ENCODE peak calls at places on chromosomes 2 and 18, in six cellular contexts. One of them, this sample, is unnamed.
A peak's percentile ranks its signal among the peaks of the same experiment; 100 is the strongest.

GRCh38 chr18:75048776-75049454 is 160.0 kb downstream of the PTGR3 start:
- DNase-seq in stomach: no peak
- DNase-seq in sigmoid colon: no peak
- DNase-seq in ovary: no peak
- DNase-seq in K562: no peak
- DNase-seq in transverse colon: no peak
- DNase-seq in this sample: no peak

GRCh38 chr2:20752293-20752692 is 70.6 kb downstream of the LDAH start:
- DNase-seq in stomach: no peak
- DNase-seq in sigmoid colon: no peak
- DNase-seq in ovary: no peak
- DNase-seq in K562: no peak
- DNase-seq in transverse colon: no peak
- DNase-seq in this sample: no peak

GRCh38 chr2:217650716-217651360 is 352.0 kb downstream of the TNS1 start:
- DNase-seq in stomach: no peak
- DNase-seq in sigmoid colon: no peak
- DNase-seq in ovary: peak; percentile 28
- DNase-seq in K562: peak; percentile 28
- DNase-seq in transverse colon: no peak
- DNase-seq in this sample: peak; percentile 72

GRCh38 chr2:237456200-237456731 is 30.8 kb upstream of the MLPH start:
- DNase-seq in stomach: no peak
- DNase-seq in sigmoid colon: peak; percentile 93
- DNase-seq in ovary: no peak
- DNase-seq in K562: no peak
- DNase-seq in transverse colon: peak; percentile 33
- DNase-seq in this sample: no peak

GRCh38 chr2:492178-492577 is 185.0 kb downstream of the TMEM18 start:
- DNase-seq in stomach: no peak
- DNase-seq in sigmoid colon: no peak
- DNase-seq in ovary: no peak
- DNase-seq in K562: no peak
- DNase-seq in transverse colon: no peak
- DNase-seq in this sample: no peak

GRCh38 chr18:22171839-22172582 is 2.6 kb downstream of the GATA6 start:
- DNase-seq in stomach: no peak
- DNase-seq in sigmoid colon: no peak
- DNase-seq in ovary: no peak
- DNase-seq in K562: no peak
- DNase-seq in transverse colon: no peak
- DNase-seq in this sample: no peak

GRCh38 chr2:152657042-152657441 is 60.2 kb downstream of the PRPF40A start:
- DNase-seq in stomach: no peak
- DNase-seq in sigmoid colon: no peak
- DNase-seq in ovary: no peak
- DNase-seq in K562: no peak
- DNase-seq in transverse colon: no peak
- DNase-seq in this sample: no peak

GRCh38 chr2:167914969-167915368 is 332.4 kb downstream of the STK39 start:
- DNase-seq in stomach: no peak
- DNase-seq in sigmoid colon: no peak
- DNase-seq in ovary: no peak
- DNase-seq in K562: no peak
- DNase-seq in transverse colon: no peak
- DNase-seq in this sample: no peak

GRCh38 chr2:120395686-120396518 is 50.0 kb downstream of the INHBB start:
- DNase-seq in stomach: peak; percentile 25
- DNase-seq in sigmoid colon: no peak
- DNase-seq in ovary: no peak
- DNase-seq in K562: no peak
- DNase-seq in transverse colon: no peak
- DNase-seq in this sample: no peak

GRCh38 chr2:27566628-27567027 is 16.2 kb upstream of the ZNF512 start:
- DNase-seq in stomach: no peak
- DNase-seq in sigmoid colon: no peak
- DNase-seq in ovary: no peak
- DNase-seq in K562: no peak
- DNase-seq in transverse colon: no peak
- DNase-seq in this sample: no peak

GRCh38 chr2:22626621-22627020 is 758.4 kb upstream of the KLHL29 start:
- DNase-seq in stomach: no peak
- DNase-seq in sigmoid colon: no peak
- DNase-seq in ovary: no peak
- DNase-seq in K562: no peak
- DNase-seq in transverse colon: no peak
- DNase-seq in this sample: no peak

GRCh38 chr2:152466925-152467676 is 132.1 kb downstream of the FMNL2 start:
- DNase-seq in stomach: no peak
- DNase-seq in sigmoid colon: peak; percentile 70
- DNase-seq in ovary: no peak
- DNase-seq in K562: no peak
- DNase-seq in transverse colon: peak; percentile 19
- DNase-seq in this sample: peak; percentile 45

GRCh38 chr2:8229546-8229986 is 452.3 kb upstream of the ID2 start:
- DNase-seq in stomach: peak; percentile 42
- DNase-seq in sigmoid colon: peak; percentile 88
- DNase-seq in ovary: peak; percentile 80
- DNase-seq in K562: peak; percentile 46
- DNase-seq in transverse colon: peak; percentile 41
- DNase-seq in this sample: peak; percentile 53

GRCh38 chr18:59810183-59810582 is 89.6 kb upstream of the PMAIP1 start:
- DNase-seq in stomach: no peak
- DNase-seq in sigmoid colon: no peak
- DNase-seq in ovary: no peak
- DNase-seq in K562: no peak
- DNase-seq in transverse colon: no peak
- DNase-seq in this sample: no peak

GRCh38 chr2:3125761-3126130 is 251.9 kb downstream of the EIPR1 start:
- DNase-seq in stomach: no peak
- DNase-seq in sigmoid colon: peak; percentile 58
- DNase-seq in ovary: no peak
- DNase-seq in K562: no peak
- DNase-seq in transverse colon: no peak
- DNase-seq in this sample: no peak

GRCh38 chr2:3126686-3127278 is 250.8 kb downstream of the EIPR1 start:
- DNase-seq in stomach: no peak
- DNase-seq in sigmoid colon: no peak
- DNase-seq in ovary: no peak
- DNase-seq in K562: no peak
- DNase-seq in transverse colon: no peak
- DNase-seq in this sample: no peak

GRCh38 chr2:3127279-3127690 is 250.3 kb downstream of the EIPR1 start:
- DNase-seq in stomach: no peak
- DNase-seq in sigmoid colon: no peak
- DNase-seq in ovary: no peak
- DNase-seq in K562: no peak
- DNase-seq in transverse colon: no peak
- DNase-seq in this sample: no peak

GRCh38 chr2:3126171-3126685 is 251.4 kb downstream of the EIPR1 start:
- DNase-seq in stomach: no peak
- DNase-seq in sigmoid colon: no peak
- DNase-seq in ovary: no peak
- DNase-seq in K562: no peak
- DNase-seq in transverse colon: no peak
- DNase-seq in this sample: no peak

DNA sequence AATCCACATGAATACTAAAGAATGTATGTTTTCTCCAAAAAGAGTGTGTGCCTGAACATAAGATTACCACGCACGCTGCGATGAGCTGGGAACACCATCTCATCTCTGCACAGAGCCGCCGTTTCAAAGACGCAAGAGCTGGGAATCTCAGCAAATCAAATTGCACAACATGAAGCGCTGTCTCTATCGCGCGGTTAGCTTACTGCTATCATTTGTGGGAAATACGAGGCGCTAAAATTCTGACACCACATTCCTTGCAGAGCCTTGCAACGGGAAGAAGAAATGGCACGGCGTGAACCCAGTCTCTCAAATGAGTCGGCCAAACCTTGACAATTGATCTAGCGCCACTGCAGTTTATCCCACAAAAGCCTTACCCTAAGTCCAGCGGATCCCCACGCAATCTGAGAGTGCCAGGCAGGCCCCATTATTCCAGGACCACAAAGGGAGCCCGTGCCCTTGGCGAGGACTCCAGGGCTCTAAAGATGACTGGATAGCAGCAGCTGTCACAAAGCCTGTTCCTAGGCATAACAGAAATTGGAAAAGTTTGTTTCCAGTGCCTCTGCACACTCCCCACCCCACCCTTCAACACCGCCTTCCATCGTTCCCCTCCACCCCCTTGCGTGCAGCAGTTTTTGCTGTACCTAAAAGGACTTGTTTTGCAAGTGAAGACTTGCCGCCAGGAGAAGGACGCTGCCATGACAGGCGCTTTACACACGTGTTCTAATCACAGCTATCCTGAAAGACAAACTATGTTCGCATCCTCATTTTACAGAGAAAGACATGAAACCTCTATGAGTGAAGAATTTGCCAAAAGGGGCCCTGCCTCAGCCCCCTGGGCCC is 252.5 kb downstream of the EIPR1 start:
- DNase-seq in stomach: no peak
- DNase-seq in sigmoid colon: no peak
- DNase-seq in ovary: no peak
- DNase-seq in K562: no peak
- DNase-seq in transverse colon: no peak
- DNase-seq in this sample: no peak
- H3K27me3 ChIP-seq in stomach: no peaks in the 10 kb centered on the region
- H3K27me3 ChIP-seq in sigmoid colon: no peaks in the 10 kb centered on the region
- H3K27me3 ChIP-seq in ovary: no peaks in the 10 kb centered on the region
- H3K27me3 ChIP-seq in K562: peaks cover 46% of the 10 kb centered on the region
- H3K27me3 ChIP-seq in transverse colon: no peaks in the 10 kb centered on the region
- H3K27me3 ChIP-seq in this sample: no peaks in the 10 kb centered on the region

GRCh38 chr18:64693756-64694155 is 544.9 kb upstream of the LINC00305 start:
- DNase-seq in stomach: no peak
- DNase-seq in sigmoid colon: no peak
- DNase-seq in ovary: no peak
- DNase-seq in K562: no peak
- DNase-seq in transverse colon: no peak
- DNase-seq in this sample: no peak
- TF ChIP-seq EP300 in stomach: no peak
- TF ChIP-seq EP300 in sigmoid colon: no peak
- TF ChIP-seq EP300 in ovary: no peak
- TF ChIP-seq EP300 in K562: no peak
- TF ChIP-seq EP300 in transverse colon: no peak
- TF ChIP-seq EP300 in this sample: no peak

GRCh38 chr2:42241517-42241916 is 72.4 kb downstream of the EML4 start:
- DNase-seq in stomach: no peak
- DNase-seq in sigmoid colon: no peak
- DNase-seq in ovary: no peak
- DNase-seq in K562: no peak
- DNase-seq in transverse colon: no peak
- DNase-seq in this sample: no peak
- H3K4me1 ChIP-seq in stomach: no peaks in the 10 kb centered on the region
- H3K4me1 ChIP-seq in sigmoid colon: no peaks in the 10 kb centered on the region
- H3K4me1 ChIP-seq in ovary: no peaks in the 10 kb centered on the region
- H3K4me1 ChIP-seq in K562: peaks cover 8% of the 10 kb centered on the region
- H3K4me1 ChIP-seq in transverse colon: peaks cover 57% of the 10 kb centered on the region
- H3K4me1 ChIP-seq in this sample: no peaks in the 10 kb centered on the region

DNA sequence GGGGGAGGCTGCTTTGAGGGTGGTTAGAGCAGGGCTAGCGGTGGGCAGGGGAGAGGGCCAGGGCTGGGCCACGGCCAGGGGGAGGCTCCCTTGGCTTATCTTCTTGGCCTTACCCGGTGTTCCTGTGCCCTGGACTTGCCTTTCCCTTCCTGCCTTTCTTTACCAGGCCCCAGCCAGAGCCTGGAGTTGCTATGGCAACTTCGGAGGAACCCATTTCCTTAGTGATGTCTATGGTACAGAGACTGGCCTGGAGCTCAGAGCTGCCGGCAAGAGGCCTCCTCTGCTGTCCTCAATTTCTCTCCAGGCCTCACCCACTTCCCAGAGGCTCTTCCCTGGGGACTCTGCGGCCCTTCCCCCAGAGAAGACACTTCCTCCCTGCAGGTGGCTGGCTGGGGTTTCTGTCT is 11.5 kb downstream of the SPEG start:
- DNase-seq in stomach: no peak
- DNase-seq in sigmoid colon: peak; percentile 89
- DNase-seq in ovary: no peak
- DNase-seq in K562: no peak
- DNase-seq in transverse colon: no peak
- DNase-seq in this sample: no peak
- H3K27me3 ChIP-seq in stomach: peaks cover 67% of the 10 kb centered on the region
- H3K27me3 ChIP-seq in sigmoid colon: peaks cover 22% of the 10 kb centered on the region
- H3K27me3 ChIP-seq in ovary: no peaks in the 10 kb centered on the region
- H3K27me3 ChIP-seq in K562: no peaks in the 10 kb centered on the region
- H3K27me3 ChIP-seq in transverse colon: peaks cover 80% of the 10 kb centered on the region
- H3K27me3 ChIP-seq in this sample: no peaks in the 10 kb centered on the region

GRCh38 chr18:36083729-36084128 is 16.4 kb upstream of the RPRD1A start:
- DNase-seq in stomach: no peak
- DNase-seq in sigmoid colon: no peak
- DNase-seq in ovary: no peak
- DNase-seq in K562: no peak
- DNase-seq in transverse colon: no peak
- DNase-seq in this sample: no peak
- TF ChIP-seq EP300 in stomach: no peak
- TF ChIP-seq EP300 in sigmoid colon: no peak
- TF ChIP-seq EP300 in ovary: no peak
- TF ChIP-seq EP300 in K562: no peak
- TF ChIP-seq EP300 in transverse colon: no peak
- TF ChIP-seq EP300 in this sample: no peak